ENCODE peak calls at places on chromosomes 2 and 18, in seven cellular contexts. J, K, G, R, T, Z and C are unnamed samples.

GRCh38 chr2:237445611-237446332 is 31.8 kb upstream of the COL6A3 start:
- DNase-seq in T (no peak), G (no peak), R (no peak), K (no peak), J (no peak), Z (no peak), C (no peak)

GRCh38 chr18:6370886-6371635 is 43.6 kb downstream of the L3MBTL4 start:
- DNase-seq in R (peak; percentile 93), J (no peak), Z (no peak), K (peak; percentile 87), G (no peak), T (peak; percentile 82), C (peak; percentile 5)

GRCh38 chr18:34754300-34754699 is 44.2 kb downstream of the DTNA start:
- DNase-seq in J (no peak), K (no peak), Z (no peak), R (no peak), T (no peak), G (no peak), C (no peak)

GRCh38 chr2:168156661-168157060 is 90.7 kb downstream of the STK39 start:
- DNase-seq in R (peak; percentile 33), K (no peak), T (no peak), Z (no peak), J (no peak), G (no peak), C (no peak)

GRCh38 chr2:37190290-37190689 is 1.8 kb upstream of the SULT6B1 start:
- DNase-seq in K (no peak), Z (no peak), G (no peak), T (no peak), R (no peak), J (no peak), C (no peak)

GRCh38 chr2:102340778-102341177 is 14.8 kb upstream of the IL18R1 start:
- DNase-seq in K (no peak), Z (no peak), T (no peak), R (no peak), J (no peak), G (no peak), C (no peak)

GRCh38 chr2:204545861-204546773 is 842 bp downstream of the PARD3B start:
- DNase-seq in K (peak; percentile 59), J (no peak), G (no peak), Z (no peak), T (peak; percentile 48), R (peak; percentile 21), C (no peak)

GRCh38 chr2:128321421-128321775 is 2.7 kb upstream of the HS6ST1 start:
- DNase-seq in R (no peak), J (peak; percentile 30), T (no peak), K (no peak), G (no peak), Z (no peak), C (no peak)

GRCh38 chr2:12083713-12084420 is 337.4 kb downstream of the LPIN1 start:
- DNase-seq in T (no peak), K (no peak), G (no peak), J (no peak), Z (no peak), R (no peak), C (no peak)

GRCh38 chr2:76998713-76999112 is 523.5 kb downstream of the LRRTM4 start:
- DNase-seq in G (no peak), Z (no peak), R (no peak), J (no peak), K (no peak), T (no peak), C (no peak)

GRCh38 chr2:29502452-29502851 is 387.2 kb downstream of the CLIP4 start:
- DNase-seq in K (no peak), Z (no peak), G (no peak), R (no peak), J (no peak), T (no peak), C (no peak)

GRCh38 chr2:40284797-40285196 is 167.1 kb downstream of the SLC8A1 start:
- DNase-seq in G (no peak), J (no peak), T (no peak), Z (no peak), R (no peak), K (no peak), C (no peak)

GRCh38 chr2:182763311-182763912 is 47.4 kb downstream of the DNAJC10 start:
- DNase-seq in Z (peak; percentile 66), J (no peak), G (no peak), K (peak; percentile 27), T (no peak), R (peak; percentile 48), C (peak; percentile 57)

GRCh38 chr2:39512434-39512935 is 75.4 kb upstream of the MAP4K3 start:
- DNase-seq in K (no peak), Z (peak; percentile 55), R (no peak), J (no peak), T (no peak), G (no peak), C (peak; percentile 62)

GRCh38 chr2:55165567-55165966 is 66.5 kb downstream of the CLHC1 start:
- DNase-seq in T (no peak), G (peak; percentile 65), J (no peak), K (no peak), R (no peak), Z (no peak), C (no peak)

GRCh38 chr2:36356990-36357505 is 1.5 kb downstream of the CRIM1 start:
- DNase-seq in R (no peak), Z (peak; percentile 40), T (no peak), K (no peak), G (no peak), J (no peak), C (no peak)

GRCh38 chr2:60439219-60439974 is 114.1 kb downstream of the BCL11A start:
- DNase-seq in T (peak; percentile 47), K (no peak), Z (no peak), J (no peak), R (no peak), G (no peak), C (no peak)

GRCh38 chr2:233473878-233474277 is 92.7 kb downstream of the USP40 start:
- DNase-seq in J (no peak), G (no peak), Z (no peak), R (no peak), T (peak; percentile 19), K (no peak), C (no peak)

GRCh38 chr2:98453531-98453930 is 8.9 kb downstream of the INPP4A start:
- DNase-seq in R (no peak), T (no peak), J (no peak), K (no peak), G (no peak), Z (no peak), C (no peak)

GRCh38 chr2:175140332-175140731 is 27.7 kb downstream of the ATF2 start:
- DNase-seq in K (no peak), J (no peak), R (no peak), T (no peak), Z (no peak), G (no peak), C (no peak)

GRCh38 chr2:227293531-227293930 is 31.5 kb upstream of the MFF start:
- DNase-seq in J (no peak), K (no peak), G (no peak), T (no peak), R (no peak), Z (no peak), C (no peak)

GRCh38 chr2:160963957-160964356 is 196.3 kb upstream of the TANK start:
- DNase-seq in Z (no peak), T (no peak), R (no peak), K (no peak), J (no peak), G (no peak), C (no peak)

GRCh38 chr2:241844066-241844728 is 14.5 kb downstream of the PDCD1 start:
- DNase-seq in Z (no peak), K (no peak), G (no peak), T (peak; percentile 77), J (no peak), R (peak; percentile 23), C (no peak)

GRCh38 chr2:226802573-226802972 is 3.0 kb upstream of the IRS1 start:
- DNase-seq in J (no peak), T (no peak), K (peak; percentile 62), G (peak; percentile 36), Z (peak; percentile 93), R (peak; percentile 87), C (peak; percentile 90)

GRCh38 chr18:26978812-26979341 is 113.4 kb upstream of the AQP4 start:
- DNase-seq in K (no peak), T (no peak), R (no peak), Z (no peak), G (no peak), J (no peak), C (no peak)

GRCh38 chr2:236180831-236181453 is 12.8 kb upstream of the GBX2 start:
- DNase-seq in K (peak; percentile 69), J (peak; percentile 46), T (peak; percentile 50), G (no peak), Z (peak; percentile 83), R (peak; percentile 64), C (peak; percentile 81)

GRCh38 chr2:223590964-223591363 is 11.2 kb downstream of the SCG2 start:
- DNase-seq in R (no peak), Z (no peak), J (no peak), T (no peak), K (no peak), G (no peak), C (no peak)

GRCh38 chr2:240507060-240507777 is 50.6 kb downstream of the ANKMY1 start:
- DNase-seq in Z (no peak), T (no peak), R (no peak), K (no peak), J (no peak), G (no peak), C (no peak)

GRCh38 chr2:3223080-3223923 is 154.3 kb downstream of the EIPR1 start:
- DNase-seq in G (no peak), R (no peak), K (no peak), J (peak; percentile 40), Z (no peak), T (no peak), C (no peak)

GRCh38 chr2:71882949-71883472 is 264.7 kb downstream of the CYP26B1 start:
- DNase-seq in K (no peak), R (no peak), T (peak; percentile 46), G (no peak), Z (peak; percentile 33), J (peak; percentile 73), C (peak; percentile 37)

GRCh38 chr2:9768388-9768787 is 74.9 kb upstream of the TAF1B start:
- DNase-seq in K (peak; percentile 85), R (no peak), T (no peak), J (no peak), G (no peak), Z (peak; percentile 80), C (peak; percentile 82)

GRCh38 chr2:209269024-209269423 is 154.8 kb upstream of the MAP2 start:
- DNase-seq in R (no peak), T (no peak), K (no peak), Z (no peak), J (no peak), G (no peak), C (no peak)

GRCh38 chr2:30897539-30897938 is 90.3 kb upstream of the CAPN13 start:
- DNase-seq in T (no peak), R (no peak), Z (no peak), G (no peak), K (no peak), J (no peak), C (no peak)

GRCh38 chr18:56952026-56952425 is 194.9 kb upstream of the BOD1L2 start:
- DNase-seq in R (no peak), T (no peak), K (no peak), J (no peak), G (no peak), Z (no peak), C (no peak)

GRCh38 chr2:127044165-127044718 is 62.7 kb downstream of the BIN1 start:
- DNase-seq in J (peak; percentile 5), K (no peak), Z (no peak), G (no peak), R (no peak), T (no peak), C (no peak)

GRCh38 chr2:9782197-9782719 is 61.0 kb upstream of the TAF1B start:
- DNase-seq in J (no peak), Z (peak; percentile 73), G (no peak), T (no peak), K (no peak), R (no peak), C (peak; percentile 75)

GRCh38 chr2:20212459-20212870 is 12.5 kb downstream of the SDC1 start:
- DNase-seq in R (no peak), G (no peak), Z (no peak), J (no peak), T (no peak), K (no peak), C (no peak)

GRCh38 chr2:46331099-46331766 is 34.0 kb downstream of the EPAS1 start:
- DNase-seq in K (no peak), Z (no peak), J (no peak), T (no peak), R (no peak), G (no peak), C (no peak)